ENCODE peak calls at places on chromosomes 2 and 18, in four cellular contexts. One of them, this sample, is unnamed.
A peak's percentile ranks its signal among the peaks of the same experiment; 100 is the strongest.

GRCh38 chr2:24957976-24958375 is 13.8 kb downstream of the DNAJC27 start:
- DNase-seq in PC-3: no peak
- DNase-seq in cardiac fibroblast: no peak
- DNase-seq in hepatocyte: no peak
- DNase-seq in this sample: no peak

GRCh38 chr2:46411245-46411641 is 68.1 kb upstream of the TMEM247 start:
- DNase-seq in PC-3: peak; percentile 96
- DNase-seq in hepatocyte: no peak
- DNase-seq in cardiac fibroblast: no peak
- DNase-seq in this sample: no peak

GRCh38 chr2:64692401-64692800 is 38.7 kb upstream of the SERTAD2 start:
- DNase-seq in cardiac fibroblast: peak; percentile 84
- DNase-seq in hepatocyte: no peak
- DNase-seq in PC-3: peak; percentile 4
- DNase-seq in this sample: peak; percentile 60

GRCh38 chr2:234435836-234436481 is 60.9 kb downstream of the ARL4C start:
- DNase-seq in cardiac fibroblast: no peak
- DNase-seq in hepatocyte: no peak
- DNase-seq in PC-3: no peak
- DNase-seq in this sample: no peak

GRCh38 chr2:190511104-190511503 is 23.4 kb downstream of the NEMP2 start:
- DNase-seq in PC-3: peak; percentile 61
- DNase-seq in cardiac fibroblast: peak; percentile 64
- DNase-seq in hepatocyte: no peak
- DNase-seq in this sample: peak; percentile 53

GRCh38 chr2:239143858-239144712 is 256.7 kb downstream of the HDAC4 start:
- DNase-seq in cardiac fibroblast: peak; percentile 62
- DNase-seq in PC-3: peak; percentile 25
- DNase-seq in hepatocyte: peak; percentile 57
- DNase-seq in this sample: peak; percentile 46

GRCh38 chr2:121004950-121005349 is 269.3 kb downstream of the GLI2 start:
- DNase-seq in hepatocyte: no peak
- DNase-seq in cardiac fibroblast: no peak
- DNase-seq in PC-3: peak; percentile 32
- DNase-seq in this sample: no peak

GRCh38 chr2:95001701-95002100 is 23.8 kb upstream of the MAL start:
- DNase-seq in hepatocyte: no peak
- DNase-seq in PC-3: no peak
- DNase-seq in cardiac fibroblast: no peak
- DNase-seq in this sample: no peak

GRCh38 chr2:99836670-99837069 is 305.7 kb downstream of the AFF3 start:
- DNase-seq in cardiac fibroblast: peak; percentile 44
- DNase-seq in PC-3: no peak
- DNase-seq in hepatocyte: no peak
- DNase-seq in this sample: no peak

GRCh38 chr2:24734741-24735140 is 58.5 kb downstream of the PTRHD1 start:
- DNase-seq in hepatocyte: no peak
- DNase-seq in PC-3: no peak
- DNase-seq in cardiac fibroblast: no peak
- DNase-seq in this sample: no peak

GRCh38 chr2:55871637-55872036 is 51.9 kb downstream of the EFEMP1 start:
- DNase-seq in hepatocyte: no peak
- DNase-seq in cardiac fibroblast: no peak
- DNase-seq in PC-3: no peak
- DNase-seq in this sample: no peak

GRCh38 chr18:12420831-12421421 is 13.2 kb downstream of the PRELID3A start:
- DNase-seq in cardiac fibroblast: no peak
- DNase-seq in PC-3: no peak
- DNase-seq in hepatocyte: peak; percentile 38
- DNase-seq in this sample: peak; percentile 12

GRCh38 chr2:603869-604268 is 73.3 kb downstream of the TMEM18 start:
- DNase-seq in hepatocyte: no peak
- DNase-seq in cardiac fibroblast: no peak
- DNase-seq in PC-3: no peak
- DNase-seq in this sample: no peak

GRCh38 chr18:62811674-62812073 is 96.3 kb downstream of the PHLPP1 start:
- DNase-seq in PC-3: no peak
- DNase-seq in cardiac fibroblast: no peak
- DNase-seq in hepatocyte: no peak
- DNase-seq in this sample: no peak

GRCh38 chr2:227411320-227411989 is 23.7 kb upstream of the SCYGR1 start:
- DNase-seq in hepatocyte: no peak
- DNase-seq in PC-3: peak; percentile 36
- DNase-seq in cardiac fibroblast: peak; percentile 65
- DNase-seq in this sample: peak; percentile 46

GRCh38 chr18:54828986-54829385 is 709 bp downstream of the RAB27B start:
- DNase-seq in PC-3: no peak
- DNase-seq in hepatocyte: no peak
- DNase-seq in cardiac fibroblast: no peak
- DNase-seq in this sample: no peak

GRCh38 chr18:42860011-42860410 is 255.5 kb downstream of the RIT2 start:
- DNase-seq in PC-3: no peak
- DNase-seq in cardiac fibroblast: peak; percentile 36
- DNase-seq in hepatocyte: peak; percentile 35
- DNase-seq in this sample: peak; percentile 17

GRCh38 chr2:188333751-188334524 is 42.3 kb downstream of the GULP1 start:
- DNase-seq in hepatocyte: no peak
- DNase-seq in cardiac fibroblast: peak; percentile 45
- DNase-seq in PC-3: no peak
- DNase-seq in this sample: no peak

GRCh38 chr2:167607211-167607610 is 640.2 kb downstream of the STK39 start:
- DNase-seq in PC-3: no peak
- DNase-seq in cardiac fibroblast: no peak
- DNase-seq in hepatocyte: no peak
- DNase-seq in this sample: peak; percentile 14

GRCh38 chr2:71833855-71834554 is 313.7 kb downstream of the CYP26B1 start:
- DNase-seq in hepatocyte: no peak
- DNase-seq in PC-3: peak; percentile 83
- DNase-seq in cardiac fibroblast: peak; percentile 47
- DNase-seq in this sample: no peak
- H3K4me3 ChIP-seq in hepatocyte: no peak overlapping the region
- H3K4me3 ChIP-seq in PC-3: no peak overlapping the region
- H3K4me3 ChIP-seq in cardiac fibroblast: no peak overlapping the region
- H3K4me3 ChIP-seq in this sample: no peak overlapping the region

GRCh38 chr2:231344851-231345250 is 50.7 kb upstream of the B3GNT7 start:
- DNase-seq in hepatocyte: no peak
- DNase-seq in cardiac fibroblast: no peak
- DNase-seq in PC-3: no peak
- DNase-seq in this sample: no peak
- TF ChIP-seq CTCF in hepatocyte: no peak
- TF ChIP-seq CTCF in cardiac fibroblast: no peak
- TF ChIP-seq CTCF in PC-3: no peak
- TF ChIP-seq CTCF in this sample: no peak

DNA sequence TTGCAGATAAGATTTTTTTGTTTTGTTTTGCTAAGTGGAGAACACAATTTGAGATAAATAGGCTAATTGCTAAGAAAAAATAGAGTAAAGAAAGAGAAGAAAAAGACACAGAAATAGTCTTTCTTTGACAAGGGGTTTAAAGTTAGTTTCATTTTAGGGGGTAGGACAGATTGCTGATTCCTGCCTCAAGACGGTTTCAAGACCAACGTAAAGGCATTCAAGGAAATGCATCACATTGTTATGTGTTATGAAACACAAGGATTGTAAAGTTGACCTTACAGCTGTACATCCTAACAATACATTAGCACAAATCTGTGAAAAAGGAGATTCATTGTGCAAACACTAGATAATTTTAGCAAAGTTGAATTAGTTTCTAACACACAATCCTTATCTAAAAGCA is 22.7 kb upstream of the ETAA1 start:
- DNase-seq in cardiac fibroblast: peak; percentile 49
- DNase-seq in hepatocyte: no peak
- DNase-seq in PC-3: no peak
- DNase-seq in this sample: no peak
- H3K4me3 ChIP-seq in cardiac fibroblast: peak overlapping the region; percentile 20
- H3K4me3 ChIP-seq in hepatocyte: no peak overlapping the region
- H3K4me3 ChIP-seq in PC-3: no peak overlapping the region
- H3K4me3 ChIP-seq in this sample: no peak overlapping the region

GRCh38 chr2:156192468-156192867 is 140.1 kb downstream of the NR4A2 start:
- DNase-seq in cardiac fibroblast: no peak
- DNase-seq in PC-3: no peak
- DNase-seq in hepatocyte: no peak
- DNase-seq in this sample: no peak
- TF ChIP-seq CTCF in cardiac fibroblast: no peak
- TF ChIP-seq CTCF in PC-3: peak; percentile 35
- TF ChIP-seq CTCF in hepatocyte: no peak
- TF ChIP-seq CTCF in this sample: peak; percentile 17

DNA sequence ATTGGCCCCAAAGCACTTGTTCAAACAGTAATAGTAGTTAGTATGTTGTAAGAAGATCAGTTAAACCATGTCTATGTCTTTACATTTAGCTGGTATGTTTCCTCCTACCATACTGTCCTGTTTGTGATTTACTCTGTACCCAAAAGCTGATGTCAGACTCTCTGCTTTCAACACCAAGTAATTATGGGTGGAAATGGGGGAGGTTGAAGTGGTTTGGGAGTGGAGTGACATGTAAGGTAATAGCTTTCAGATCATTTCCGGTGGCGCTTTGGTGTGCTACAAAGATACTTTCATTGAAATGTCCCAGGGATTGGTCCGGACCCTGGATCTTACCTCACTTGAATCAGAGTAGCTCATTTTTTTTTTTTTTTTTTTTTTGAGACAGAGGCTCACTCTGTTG is 39.7 kb upstream of the TGIF1 start:
- DNase-seq in cardiac fibroblast: no peak
- DNase-seq in hepatocyte: no peak
- DNase-seq in PC-3: no peak
- DNase-seq in this sample: no peak
- H3K4me3 ChIP-seq in cardiac fibroblast: no peak overlapping the region
- H3K4me3 ChIP-seq in hepatocyte: no peak overlapping the region
- H3K4me3 ChIP-seq in PC-3: no peak overlapping the region
- H3K4me3 ChIP-seq in this sample: no peak overlapping the region

GRCh38 chr2:124755386-124755785 is 730.3 kb downstream of the CNTNAP5 start:
- DNase-seq in PC-3: no peak
- DNase-seq in hepatocyte: no peak
- DNase-seq in cardiac fibroblast: peak; percentile 8
- DNase-seq in this sample: peak; percentile 10

DNA sequence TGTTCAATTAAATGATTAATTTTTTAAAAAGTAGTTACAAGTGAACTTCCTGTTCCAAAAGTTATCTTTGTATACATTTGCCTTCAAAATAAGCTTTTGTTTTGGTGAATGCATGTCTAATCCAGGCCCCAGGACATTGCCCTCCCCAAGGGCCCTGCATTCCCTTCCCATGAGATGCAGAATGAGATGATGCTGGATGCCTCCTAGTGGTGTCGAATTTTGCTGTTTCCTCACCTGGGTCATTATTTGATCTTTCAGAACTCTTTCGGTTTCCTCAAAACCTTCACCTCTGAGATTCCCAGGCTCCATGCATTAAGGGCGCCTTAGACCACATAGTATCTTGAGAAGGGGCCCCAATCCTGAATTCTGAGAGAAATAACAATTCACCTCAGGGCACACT is 728.8 kb downstream of the CNTNAP5 start:
- DNase-seq in hepatocyte: no peak
- DNase-seq in PC-3: no peak
- DNase-seq in cardiac fibroblast: no peak
- DNase-seq in this sample: no peak
- TF ChIP-seq CTCF in hepatocyte: no peak
- TF ChIP-seq CTCF in PC-3: no peak
- TF ChIP-seq CTCF in cardiac fibroblast: no peak
- TF ChIP-seq CTCF in this sample: no peak

DNA sequence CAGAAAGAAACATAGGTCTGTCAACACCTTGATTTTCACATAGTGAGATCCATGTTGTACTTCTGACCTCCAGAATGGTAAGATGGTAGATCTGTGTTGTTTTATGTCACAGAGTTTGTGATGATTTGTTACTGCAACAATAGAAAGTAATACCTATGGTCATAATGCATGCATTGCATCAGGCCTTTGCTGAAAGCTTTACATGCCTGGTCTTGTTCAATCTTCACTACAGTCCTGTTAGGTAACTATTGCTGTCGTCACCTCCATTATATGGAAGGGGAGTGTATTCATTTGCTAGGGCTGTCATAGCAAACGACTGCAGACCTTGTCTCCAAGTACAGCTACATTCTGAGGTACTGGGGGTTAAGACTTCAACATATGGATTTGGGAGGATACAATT is 243.5 kb downstream of the ANAPC1 start:
- DNase-seq in cardiac fibroblast: no peak
- DNase-seq in PC-3: no peak
- DNase-seq in hepatocyte: no peak
- DNase-seq in this sample: no peak
- H3K4me3 ChIP-seq in cardiac fibroblast: no peak overlapping the region
- H3K4me3 ChIP-seq in PC-3: no peak overlapping the region
- H3K4me3 ChIP-seq in hepatocyte: no peak overlapping the region
- H3K4me3 ChIP-seq in this sample: no peak overlapping the region